ENCODE peak calls at places on chromosomes 13 and 19, in four cellular contexts. T, D, A and G are unnamed samples.

GRCh38 chr13:73065665-73066350 is 7.0 kb downstream of the KLF5 start:
- DNase-seq in A (no peak), T (no peak), D (no peak), G (no peak)

GRCh38 chr19:47582320-47582909 is 9.5 kb upstream of the ZNF541 start:
- DNase-seq in D (no peak), A (no peak), T (no peak), G (no peak)

GRCh38 chr19:14138576-14139265 is 2.3 kb upstream of the ASF1B start:
- DNase-seq in A (no peak), T (no peak), D (no peak), G (no peak)

GRCh38 chr13:109792416-109793090 is 6.2 kb upstream of the IRS2 start:
- DNase-seq in D (no peak), A (no peak), T (no peak), G (no peak)

GRCh38 chr13:40155176-40155575 is 499.7 kb downstream of the COG6 start:
- DNase-seq in T (no peak), D (no peak), A (no peak), G (no peak)

GRCh38 chr13:109331898-109332297 is 454.5 kb downstream of the IRS2 start:
- DNase-seq in A (no peak), D (no peak), T (no peak), G (no peak)

GRCh38 chr13:29767006-29767405 is 83.4 kb downstream of the UBL3 start:
- DNase-seq in T (no peak), D (no peak), A (no peak), G (no peak)

GRCh38 chr13:32585625-32586021 is 629 bp upstream of the PDS5B start:
- DNase-seq in A (no peak), D (no peak), T (peak; percentile 4), G (no peak)

GRCh38 chr13:114039471-114040141 is 65.7 kb upstream of the C13orf46 start:
- DNase-seq in D (no peak), A (no peak), T (no peak), G (no peak)

GRCh38 chr13:52659340-52659739 is 6.7 kb downstream of the SUGT1 start:
- DNase-seq in A (no peak), D (no peak), T (no peak), G (no peak)

GRCh38 chr19:7292950-7293794 is 1.0 kb downstream of the INSR start:
- DNase-seq in D (no peak), T (no peak), A (peak; percentile 41), G (peak; percentile 14)

GRCh38 chr13:97127842-97128241 is 94.3 kb upstream of the MBNL2 start:
- DNase-seq in A (no peak), D (no peak), T (no peak), G (no peak)

GRCh38 chr19:51075998-51076397 is 6.7 kb downstream of the KLK14 start:
- DNase-seq in A (no peak), T (no peak), D (no peak), G (no peak)

GRCh38 chr19:33467851-33468250 is 53.7 kb downstream of the PEPD start:
- DNase-seq in D (no peak), T (no peak), A (no peak), G (no peak)

GRCh38 chr13:44274838-44275237 is 98.8 kb upstream of the SERP2 start:
- DNase-seq in D (no peak), T (no peak), A (no peak), G (peak; percentile 25)

GRCh38 chr13:110509478-110509926 is 52.0 kb downstream of the RAB20 start:
- DNase-seq in A (no peak), D (no peak), T (no peak), G (no peak)

GRCh38 chr19:43913383-43913782 is 21.7 kb downstream of the ZNF45 start:
- DNase-seq in A (no peak), T (no peak), D (no peak), G (no peak)

GRCh38 chr13:80840313-80840976 is 499.5 kb upstream of the SPRY2 start:
- DNase-seq in A (no peak), D (no peak), T (no peak), G (no peak)

GRCh38 chr13:48478401-48478800 is 54.5 kb downstream of the RCBTB2 start:
- DNase-seq in D (no peak), A (no peak), T (no peak), G (no peak)

GRCh38 chr19:48085904-48086864 is 24.4 kb downstream of the PLA2G4C start:
- DNase-seq in T (no peak), D (no peak), A (no peak), G (no peak)

GRCh38 chr13:108102771-108103170 is 112.6 kb downstream of the LIG4 start:
- DNase-seq in A (no peak), T (no peak), D (no peak), G (no peak)

GRCh38 chr13:99796175-99796819 is 175.3 kb downstream of the ZIC5 start:
- DNase-seq in D (no peak), T (no peak), A (no peak), G (no peak)

GRCh38 chr13:27562457-27562856 is 57.9 kb downstream of the LNX2 start:
- DNase-seq in D (no peak), A (no peak), T (no peak), G (no peak)

GRCh38 chr13:69948016-69948415 is 159.6 kb upstream of the ATXN8OS start:
- DNase-seq in T (no peak), A (no peak), D (no peak), G (no peak)

GRCh38 chr13:102286326-102286725 is 115.5 kb downstream of the FGF14 start:
- DNase-seq in D (no peak), T (no peak), A (no peak), G (no peak)

GRCh38 chr13:109203587-109203986 is 574.2 kb downstream of the MYO16 start:
- DNase-seq in A (no peak), T (no peak), D (no peak), G (no peak)

GRCh38 chr13:35210234-35210633 is 266.3 kb downstream of the MAB21L1 start:
- DNase-seq in D (no peak), T (peak; percentile 29), A (no peak), G (no peak)

GRCh38 chr13:52879950-52880650 is 31.7 kb upstream of the PCDH8 start:
- DNase-seq in A (no peak), T (no peak), D (no peak), G (no peak)

GRCh38 chr13:20360041-20360491 is 127.9 kb upstream of the GJB6 start:
- DNase-seq in A (no peak), T (no peak), D (no peak), G (no peak)

GRCh38 chr19:10621966-10622365 is 3.4 kb upstream of the SLC44A2 start:
- DNase-seq in T (no peak), A (no peak), D (no peak), G (no peak)

GRCh38 chr19:47994209-47994802 is at the start of gene ELSPBP1:
- DNase-seq in D (no peak), A (no peak), T (no peak), G (no peak)

GRCh38 chr19:33683881-33684549 is 62.3 kb downstream of the CHST8 start:
- DNase-seq in D (no peak), A (no peak), T (no peak), G (no peak)

GRCh38 chr13:43204591-43204990 is 181.2 kb downstream of the DNAJC15 start:
- DNase-seq in A (no peak), T (no peak), D (no peak), G (no peak)